ENCODE peak calls at places on chromosomes 5 and 9, in four cellular contexts. T is SK-N-SH, V is K562, H is GM12878. D is an unnamed sample.

GRCh38 chr5:42889311-42889933 is 77.7 kb upstream of the SELENOP start:
- DNase-seq in T (peak; percentile 57), V (peak; percentile 86), H (no peak), D (peak; percentile 82)

GRCh38 chr9:108117775-108118174 is 628.2 kb upstream of the KLF4 start:
- DNase-seq in T (peak; percentile 70), V (no peak), H (no peak), D (no peak)

GRCh38 chr5:88883566-88884434 is 816 bp upstream of the MEF2C start:
- DNase-seq in T (peak; percentile 69), V (peak; percentile 58), H (no peak), D (no peak)

GRCh38 chr5:136023935-136024645 is 4.7 kb upstream of the TGFBI start:
- DNase-seq in T (no peak), V (no peak), H (no peak), D (no peak)

GRCh38 chr9:125931211-125931610 is 184.0 kb downstream of the PBX3 start:
- DNase-seq in T (no peak), V (no peak), H (no peak), D (no peak)

GRCh38 chr9:112725961-112726360 is 8.0 kb upstream of the INIP start:
- DNase-seq in T (no peak), V (no peak), H (no peak), D (no peak)

GRCh38 chr5:34587355-34588241 is 68.5 kb upstream of the RAI14 start:
- DNase-seq in T (no peak), V (peak; percentile 89), H (peak; percentile 15), D (peak; percentile 57)

GRCh38 chr9:137385061-137385655 is 37.8 kb downstream of the EXD3 start:
- DNase-seq in T (no peak), V (no peak), H (no peak), D (no peak)

GRCh38 chr9:121773954-121774714 is 122.7 kb downstream of the DAB2IP start:
- DNase-seq in T (no peak), V (no peak), H (no peak), D (no peak)

GRCh38 chr5:14983666-14984441 is 112.3 kb upstream of the ANKH start:
- DNase-seq in T (no peak), V (no peak), H (no peak), D (no peak)

GRCh38 chr5:95771109-95771708 is 40.1 kb downstream of the RHOBTB3 start:
- DNase-seq in T (no peak), V (no peak), H (no peak), D (peak; percentile 69)

GRCh38 chr9:16367605-16368424 is 502.7 kb downstream of the BNC2 start:
- DNase-seq in T (no peak), V (no peak), H (no peak), D (no peak)
- TF ChIP-seq NFIC in T (no peak), V (no peak), H (no peak), D (no peak)

GRCh38 chr9:86945868-86946711 is 1.2 kb downstream of the GAS1 start:
- DNase-seq in T (peak; percentile 82), V (no peak), H (no peak), D (no peak)
- TF ChIP-seq NFIC in T (no peak), V (no peak), H (no peak), D (no peak)

DNA sequence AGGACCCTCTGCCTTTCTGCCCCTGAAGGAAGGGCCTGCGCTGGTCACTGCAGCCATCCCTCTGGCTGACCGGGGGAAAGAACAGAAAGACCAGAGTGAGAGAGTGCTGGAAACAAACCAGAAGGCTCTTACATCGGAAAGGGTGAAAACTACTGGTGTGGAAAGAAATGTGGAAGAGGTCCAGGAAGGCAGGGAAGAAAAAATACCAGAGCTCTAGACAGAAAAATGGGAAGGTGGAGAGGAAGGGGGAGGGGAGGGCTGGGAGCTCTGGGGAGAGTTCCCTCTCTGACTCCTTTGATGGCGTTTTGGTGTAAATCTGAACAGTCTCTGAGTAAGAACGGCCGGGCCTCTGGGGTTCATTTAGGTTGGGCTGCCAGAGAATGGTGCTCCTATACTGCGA is 47.7 kb downstream of the COL23A1 start:
- DNase-seq in T (no peak), V (no peak), H (no peak), D (no peak)
- TF ChIP-seq NFIC in T (no peak), V (no peak), H (no peak), D (no peak)

GRCh38 chr5:145946112-145946861 is 9.9 kb downstream of the SH3RF2 start:
- DNase-seq in T (peak; percentile 14), V (peak; percentile 7), H (peak; percentile 27), D (peak; percentile 77)
- TF ChIP-seq NFIC in T (peak; percentile 51), V (no peak), H (peak; percentile 67), D (no peak)

GRCh38 chr5:144237851-144238250 is 67.2 kb downstream of the KCTD16 start:
- DNase-seq in T (no peak), V (no peak), H (no peak), D (no peak)
- TF ChIP-seq NFIC in T (no peak), V (no peak), H (no peak), D (no peak)

DNA sequence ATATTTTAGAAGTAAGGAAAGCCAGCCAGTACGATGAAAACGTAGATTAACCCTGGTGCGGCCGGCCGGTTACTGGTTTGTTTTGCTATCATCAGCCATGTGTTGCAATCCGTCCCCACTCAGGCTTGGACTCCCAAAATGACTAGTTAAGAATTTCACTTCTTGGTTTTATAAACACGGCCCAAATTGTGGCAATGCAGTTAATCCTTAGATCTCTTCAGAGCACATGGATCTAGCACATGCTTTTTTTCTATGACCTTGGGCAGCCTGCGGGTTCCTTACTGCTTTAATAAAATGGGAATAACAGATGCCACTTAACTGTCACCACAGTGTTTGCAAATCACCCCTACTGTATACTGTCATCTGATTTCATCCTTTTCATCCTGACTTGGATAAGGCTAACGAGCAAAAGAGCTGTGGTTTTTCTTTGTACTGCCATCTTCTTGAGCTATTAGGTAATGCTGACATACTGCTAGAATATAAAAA is 1.5 kb downstream of the NDFIP1 start:
- DNase-seq in T (peak; percentile 43), V (no peak), H (peak; percentile 9), D (peak; percentile 15)
- TF ChIP-seq NFIC in T (no peak), V (no peak), H (no peak), D (no peak)

DNA sequence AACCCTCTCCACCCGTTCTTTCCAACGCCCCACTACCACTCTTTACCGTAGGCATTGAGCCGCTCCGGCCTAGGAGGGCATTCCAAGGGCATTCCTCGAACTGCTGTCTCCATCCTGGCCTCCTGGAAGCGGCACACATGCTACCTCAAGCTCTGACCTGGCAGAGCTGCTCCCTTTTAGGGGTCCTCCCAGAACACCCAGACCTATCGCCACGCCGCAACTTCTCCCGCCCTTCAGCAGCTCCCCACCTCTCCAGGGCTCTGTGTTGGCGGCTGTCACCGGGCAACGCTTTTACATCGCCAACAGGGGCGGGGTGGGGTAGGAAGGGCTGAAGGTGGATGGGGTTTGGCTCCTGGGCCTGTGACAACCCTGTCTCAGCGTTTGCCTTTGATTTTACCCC is 4.6 kb upstream of the MYORG start:
- DNase-seq in T (no peak), V (no peak), H (no peak), D (no peak)
- TF ChIP-seq NFIC in T (no peak), V (no peak), H (no peak), D (no peak)

GRCh38 chr9:32335127-32335526 is 49.3 kb upstream of the ACO1 start:
- DNase-seq in T (no peak), V (no peak), H (no peak), D (no peak)

GRCh38 chr9:32339424-32339823 is 45.0 kb upstream of the ACO1 start:
- DNase-seq in T (no peak), V (no peak), H (peak; percentile 12), D (no peak)

GRCh38 chr9:32345243-32345642 is 39.2 kb upstream of the ACO1 start:
- DNase-seq in T (no peak), V (no peak), H (no peak), D (no peak)

GRCh38 chr9:32344551-32345182 is 39.8 kb upstream of the ACO1 start:
- DNase-seq in T (no peak), V (no peak), H (no peak), D (no peak)

DNA sequence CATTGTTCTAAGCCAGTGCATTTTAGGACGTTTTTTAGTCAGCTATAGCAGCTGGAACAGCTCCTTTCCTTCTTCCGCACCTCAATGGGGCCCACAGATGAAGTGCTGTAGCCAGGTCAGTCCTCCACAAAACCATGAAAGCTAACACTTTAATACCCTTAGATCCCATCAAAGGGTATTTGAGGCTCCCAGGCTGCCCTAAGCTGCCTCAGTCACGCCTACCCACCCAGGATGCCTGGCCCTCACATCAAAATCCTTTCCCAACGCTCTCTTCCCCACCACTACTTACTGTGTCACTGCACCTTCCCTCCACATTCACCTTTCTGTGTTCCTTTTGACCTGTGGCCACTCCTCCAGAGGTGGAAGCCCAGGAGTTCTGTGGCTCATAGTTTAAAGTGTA is 44.0 kb upstream of the ACO1 start:
- DNase-seq in T (no peak), V (no peak), H (no peak), D (no peak)
- TF ChIP-seq NFIC in T (no peak), V (no peak), H (no peak), D (no peak)